ENCODE peak calls at places on chromosomes 16 and 17, in six cellular contexts. D is EL, S is DND-41, W is prostate gland, R is colonic mucosa, H is tibial nerve. B is an unnamed sample.

GRCh38 chr16:17329412-17329811 is 141.3 kb downstream of the XYLT1 start:
- DNase-seq in W (no peak), H (no peak), R (no peak), D (no peak), S (no peak), B (no peak)

GRCh38 chr16:22642689-22643088 is 132.0 kb downstream of the NPIPB5 start:
- DNase-seq in H (no peak), R (no peak), D (no peak), W (no peak), S (no peak), B (no peak)

GRCh38 chr16:87851141-87851587 is 18.1 kb downstream of the SLC7A5 start:
- DNase-seq in S (no peak), W (no peak), H (no peak), D (no peak), R (no peak), B (no peak)

GRCh38 chr17:79089720-79090502 is 15.3 kb downstream of the ENGASE start:
- DNase-seq in H (no peak), S (no peak), W (no peak), R (no peak), D (no peak), B (peak; percentile 42)

GRCh38 chr16:1968146-1968953 is 1.7 kb downstream of the RNF151 start:
- DNase-seq in R (no peak), S (no peak), H (no peak), W (no peak), D (no peak), B (no peak)

GRCh38 chr17:43547659-43548256 is 1.6 kb upstream of the ETV4 start:
- DNase-seq in R (no peak), H (no peak), W (no peak), D (no peak), S (no peak), B (no peak)

GRCh38 chr17:78375401-78376079 is 2.9 kb upstream of the PGS1 start:
- DNase-seq in S (no peak), H (no peak), W (no peak), R (peak; percentile 31), D (peak; percentile 90), B (peak; percentile 66)

GRCh38 chr16:57603110-57604024 is 25.1 kb upstream of the ADGRG1 start:
- DNase-seq in S (no peak), R (no peak), D (no peak), W (no peak), H (no peak), B (no peak)

GRCh38 chr16:6692874-6693273 is 639.8 kb upstream of the RBFOX1 start:
- DNase-seq in D (no peak), R (no peak), H (no peak), W (no peak), S (no peak), B (no peak)

GRCh38 chr17:55690105-55690508 is 32.6 kb downstream of the TMEM100 start:
- DNase-seq in R (no peak), S (no peak), W (no peak), D (no peak), H (no peak), B (no peak)

GRCh38 chr16:74449470-74449869 is 28.2 kb upstream of the CLEC18B start:
- DNase-seq in S (no peak), H (peak; percentile 22), W (no peak), R (no peak), D (peak; percentile 85), B (no peak)

GRCh38 chr17:7318121-7318860 is 3.1 kb upstream of the GPS2 start:
- DNase-seq in D (no peak), W (no peak), H (no peak), S (no peak), R (no peak), B (no peak)

GRCh38 chr16:6558133-6558532 is 774.5 kb upstream of the RBFOX1 start:
- DNase-seq in D (no peak), S (no peak), R (no peak), H (no peak), W (no peak), B (no peak)

GRCh38 chr17:58228679-58229078 is 9.6 kb upstream of the MKS1 start:
- DNase-seq in S (no peak), R (no peak), H (no peak), W (no peak), D (no peak), B (no peak)

GRCh38 chr16:3021449-3022207 is 1.5 kb downstream of the TNFRSF12A start:
- DNase-seq in S (peak; percentile 46), D (peak; percentile 98), R (peak; percentile 90), H (peak; percentile 56), W (peak; percentile 57), B (peak; percentile 87)

GRCh38 chr17:59437766-59438165 is 106.3 kb downstream of the YPEL2 start:
- DNase-seq in R (no peak), D (no peak), S (no peak), W (no peak), H (no peak), B (no peak)

GRCh38 chr17:7043544-7044268 is at the start of gene SLC16A11:
- DNase-seq in W (no peak), R (peak; percentile 59), D (no peak), S (no peak), H (no peak), B (peak; percentile 67)

GRCh38 chr16:10200823-10201571 is 18.8 kb upstream of the GRIN2A start:
- DNase-seq in W (no peak), H (no peak), D (no peak), R (no peak), S (no peak), B (no peak)

GRCh38 chr17:47896672-47897490 is 845 bp downstream of the SP2 start:
- DNase-seq in W (no peak), S (no peak), D (peak; percentile 19), H (no peak), R (peak; percentile 46), B (no peak)

GRCh38 chr16:65318590-65319267 is 196.9 kb upstream of the CDH11 start:
- DNase-seq in D (no peak), W (no peak), S (no peak), H (no peak), R (no peak), B (no peak)

GRCh38 chr17:5418858-5419355 is 555 bp downstream of the NUP88 start:
- DNase-seq in H (no peak), R (peak; percentile 72), S (peak; percentile 42), W (peak; percentile 52), D (peak; percentile 34), B (no peak)

GRCh38 chr17:47164263-47164662 is 24.8 kb downstream of the CDC27 start:
- DNase-seq in W (no peak), D (no peak), R (no peak), S (no peak), H (no peak), B (no peak)

GRCh38 chr16:239948-240277 is 5.3 kb downstream of the FAM234A start:
- DNase-seq in D (no peak), H (no peak), W (no peak), S (no peak), R (no peak), B (peak; percentile 4)

GRCh38 chr17:13480877-13481276 is 120.9 kb downstream of the HS3ST3A1 start:
- DNase-seq in H (no peak), W (no peak), D (no peak), R (no peak), S (no peak), B (no peak)

GRCh38 chr16:53822936-53823529 is 119.1 kb downstream of the FTO start:
- DNase-seq in W (no peak), H (no peak), D (peak; percentile 33), S (peak; percentile 71), R (no peak), B (no peak)

GRCh38 chr17:73652886-73653480 is 8.7 kb upstream of the SDK2 start:
- DNase-seq in R (no peak), S (no peak), H (no peak), D (no peak), W (no peak), B (no peak)

GRCh38 chr17:78674595-78675315 is 97.6 kb upstream of the DNAH17 start:
- DNase-seq in D (no peak), R (no peak), H (no peak), W (no peak), S (no peak), B (no peak)

GRCh38 chr17:28380572-28380907 is 9.0 kb downstream of the SARM1 start:
- DNase-seq in D (no peak), S (no peak), H (no peak), R (no peak), W (no peak), B (no peak)

GRCh38 chr16:89826531-89827382 is 1.5 kb upstream of the SPIRE2 start:
- DNase-seq in H (no peak), S (no peak), R (no peak), W (no peak), D (no peak), B (no peak)

GRCh38 chr16:82924075-82924854 is 297.5 kb downstream of the CDH13 start:
- DNase-seq in R (no peak), D (no peak), S (peak; percentile 24), H (no peak), W (peak; percentile 41), B (no peak)

GRCh38 chr17:60303406-60304099 is 88.4 kb downstream of the USP32 start:
- DNase-seq in S (no peak), R (no peak), W (no peak), H (no peak), D (no peak), B (no peak)

GRCh38 chr17:36598951-36599401 is 2.4 kb upstream of the MRM1 start:
- DNase-seq in D (no peak), H (no peak), S (no peak), W (no peak), R (peak; percentile 75), B (no peak)

GRCh38 chr16:86088287-86088686 is 189.3 kb downstream of the IRF8 start:
- DNase-seq in H (no peak), W (no peak), R (no peak), S (no peak), D (no peak), B (no peak)

GRCh38 chr17:40297511-40297910 is 9.8 kb downstream of the CDC6 start:
- DNase-seq in S (no peak), H (no peak), W (no peak), D (no peak), R (no peak), B (no peak)

GRCh38 chr17:2051388-2052237 is 3.3 kb upstream of the HIC1 start:
- DNase-seq in R (no peak), S (no peak), D (no peak), W (no peak), H (no peak), B (peak; percentile 54)

GRCh38 chr17:35868791-35869190 is at the start of gene HEATR9:
- DNase-seq in W (no peak), H (no peak), R (no peak), S (no peak), D (no peak), B (no peak)

GRCh38 chr17:50200447-50201225 is 795 bp downstream of the COL1A1 start:
- DNase-seq in W (peak; percentile 89), D (peak; percentile 96), H (peak; percentile 93), R (peak; percentile 92), S (peak; percentile 78), B (peak; percentile 92)

GRCh38 chr16:87806608-87807546 is 41.1 kb upstream of the KLHDC4 start:
- DNase-seq in R (peak; percentile 82), S (peak; percentile 94), H (no peak), D (peak; percentile 91), W (peak; percentile 24), B (peak; percentile 84)